ENCODE peak calls at places on chromosomes 2 and 18, in four cellular contexts. One of them, this sample, is unnamed.

GRCh38 chr2:8122506-8122898 is 559.4 kb upstream of the ID2 start:
- DNase-seq in lower lobe of right lung: no peak
- DNase-seq in brain microvascular endothelial cell: no peak
- DNase-seq in choroid plexus epithelial cell: no peak
- DNase-seq in this sample: no peak

GRCh38 chr2:191824403-191824802 is 22.5 kb downstream of the CAVIN2 start:
- DNase-seq in lower lobe of right lung: no peak
- DNase-seq in brain microvascular endothelial cell: no peak
- DNase-seq in choroid plexus epithelial cell: no peak
- DNase-seq in this sample: no peak

GRCh38 chr18:46320928-46321855 is 217.0 kb downstream of the HAUS1 start:
- DNase-seq in lower lobe of right lung: no peak
- DNase-seq in brain microvascular endothelial cell: peak; percentile 47
- DNase-seq in choroid plexus epithelial cell: peak; percentile 72
- DNase-seq in this sample: no peak

GRCh38 chr18:43422483-43422882 is 145.2 kb upstream of the SYT4 start:
- DNase-seq in lower lobe of right lung: no peak
- DNase-seq in brain microvascular endothelial cell: peak; percentile 31
- DNase-seq in choroid plexus epithelial cell: peak; percentile 18
- DNase-seq in this sample: no peak

GRCh38 chr2:152354909-152355308 is 19.9 kb downstream of the FMNL2 start:
- DNase-seq in lower lobe of right lung: no peak
- DNase-seq in brain microvascular endothelial cell: no peak
- DNase-seq in choroid plexus epithelial cell: no peak
- DNase-seq in this sample: no peak

GRCh38 chr18:9017900-9018217 is 84.6 kb upstream of the NDUFV2 start:
- DNase-seq in lower lobe of right lung: no peak
- DNase-seq in brain microvascular endothelial cell: peak; percentile 59
- DNase-seq in choroid plexus epithelial cell: peak; percentile 43
- DNase-seq in this sample: no peak

GRCh38 chr2:28361991-28362710 is 30.5 kb upstream of the FOSL2 start:
- DNase-seq in lower lobe of right lung: no peak
- DNase-seq in brain microvascular endothelial cell: no peak
- DNase-seq in choroid plexus epithelial cell: no peak
- DNase-seq in this sample: no peak

GRCh38 chr2:137348301-137348700 is 583.0 kb downstream of the THSD7B start:
- DNase-seq in lower lobe of right lung: no peak
- DNase-seq in brain microvascular endothelial cell: no peak
- DNase-seq in choroid plexus epithelial cell: no peak
- DNase-seq in this sample: no peak

GRCh38 chr2:192124576-192124975 is 70.2 kb downstream of the TMEFF2 start:
- DNase-seq in lower lobe of right lung: no peak
- DNase-seq in brain microvascular endothelial cell: no peak
- DNase-seq in choroid plexus epithelial cell: no peak
- DNase-seq in this sample: no peak

GRCh38 chr2:238123991-238124470 is 14.4 kb upstream of the KLHL30 start:
- DNase-seq in lower lobe of right lung: peak; percentile 24
- DNase-seq in brain microvascular endothelial cell: no peak
- DNase-seq in choroid plexus epithelial cell: no peak
- DNase-seq in this sample: no peak

GRCh38 chr2:72146357-72147302 is 1.0 kb downstream of the CYP26B1 start:
- DNase-seq in lower lobe of right lung: peak; percentile 30
- DNase-seq in brain microvascular endothelial cell: no peak
- DNase-seq in choroid plexus epithelial cell: no peak
- DNase-seq in this sample: peak; percentile 80

GRCh38 chr2:159110784-159111183 is 142.3 kb downstream of the TANC1 start:
- DNase-seq in lower lobe of right lung: no peak
- DNase-seq in brain microvascular endothelial cell: no peak
- DNase-seq in choroid plexus epithelial cell: no peak
- DNase-seq in this sample: no peak

GRCh38 chr2:210072922-210073509 is 70.6 kb downstream of the RPE start:
- DNase-seq in lower lobe of right lung: no peak
- DNase-seq in brain microvascular endothelial cell: peak; percentile 35
- DNase-seq in choroid plexus epithelial cell: peak; percentile 79
- DNase-seq in this sample: no peak

GRCh38 chr2:198073253-198073652 is 268.9 kb downstream of the PLCL1 start:
- DNase-seq in lower lobe of right lung: no peak
- DNase-seq in brain microvascular endothelial cell: no peak
- DNase-seq in choroid plexus epithelial cell: no peak
- DNase-seq in this sample: no peak

GRCh38 chr2:168075446-168075845 is 171.9 kb downstream of the STK39 start:
- DNase-seq in lower lobe of right lung: no peak
- DNase-seq in brain microvascular endothelial cell: no peak
- DNase-seq in choroid plexus epithelial cell: no peak
- DNase-seq in this sample: no peak

GRCh38 chr18:57447154-57447621 is 12.0 kb downstream of the ONECUT2 start:
- DNase-seq in lower lobe of right lung: no peak
- DNase-seq in brain microvascular endothelial cell: peak; percentile 14
- DNase-seq in choroid plexus epithelial cell: peak; percentile 44
- DNase-seq in this sample: peak; percentile 81

GRCh38 chr2:184463102-184463865 is 135.0 kb upstream of the ZNF804A start:
- DNase-seq in lower lobe of right lung: no peak
- DNase-seq in brain microvascular endothelial cell: no peak
- DNase-seq in choroid plexus epithelial cell: no peak
- DNase-seq in this sample: no peak

GRCh38 chr2:84969511-84970265 is 1.3 kb upstream of the KCMF1 start:
- DNase-seq in lower lobe of right lung: no peak
- DNase-seq in brain microvascular endothelial cell: no peak
- DNase-seq in choroid plexus epithelial cell: peak; percentile 54
- DNase-seq in this sample: no peak

GRCh38 chr2:233854241-233854981 is at the start of gene HJURP:
- DNase-seq in lower lobe of right lung: peak; percentile 90
- DNase-seq in brain microvascular endothelial cell: peak; percentile 95
- DNase-seq in choroid plexus epithelial cell: peak; percentile 96
- DNase-seq in this sample: peak; percentile 96

GRCh38 chr2:233855345-233855744 is 1.0 kb upstream of the HJURP start:
- DNase-seq in lower lobe of right lung: no peak
- DNase-seq in brain microvascular endothelial cell: no peak
- DNase-seq in choroid plexus epithelial cell: no peak
- DNase-seq in this sample: peak; percentile 57

GRCh38 chr2:233853883-233854240 is 473 bp downstream of the HJURP start:
- DNase-seq in lower lobe of right lung: no peak
- DNase-seq in brain microvascular endothelial cell: no peak
- DNase-seq in choroid plexus epithelial cell: no peak
- DNase-seq in this sample: peak; percentile 76

GRCh38 chr2:233856184-233856583 is 1.8 kb upstream of the HJURP start:
- DNase-seq in lower lobe of right lung: no peak
- DNase-seq in brain microvascular endothelial cell: no peak
- DNase-seq in choroid plexus epithelial cell: no peak
- DNase-seq in this sample: no peak

GRCh38 chr2:233857511-233858118 is 3.3 kb upstream of the HJURP start:
- DNase-seq in lower lobe of right lung: peak; percentile 73
- DNase-seq in brain microvascular endothelial cell: peak; percentile 16
- DNase-seq in choroid plexus epithelial cell: peak; percentile 44
- DNase-seq in this sample: peak; percentile 77
- TF ChIP-seq CTCF in lower lobe of right lung: peak; percentile 65
- TF ChIP-seq CTCF in brain microvascular endothelial cell: peak; percentile 77
- TF ChIP-seq CTCF in choroid plexus epithelial cell: peak; percentile 74
- TF ChIP-seq CTCF in this sample: peak; percentile 56

DNA sequence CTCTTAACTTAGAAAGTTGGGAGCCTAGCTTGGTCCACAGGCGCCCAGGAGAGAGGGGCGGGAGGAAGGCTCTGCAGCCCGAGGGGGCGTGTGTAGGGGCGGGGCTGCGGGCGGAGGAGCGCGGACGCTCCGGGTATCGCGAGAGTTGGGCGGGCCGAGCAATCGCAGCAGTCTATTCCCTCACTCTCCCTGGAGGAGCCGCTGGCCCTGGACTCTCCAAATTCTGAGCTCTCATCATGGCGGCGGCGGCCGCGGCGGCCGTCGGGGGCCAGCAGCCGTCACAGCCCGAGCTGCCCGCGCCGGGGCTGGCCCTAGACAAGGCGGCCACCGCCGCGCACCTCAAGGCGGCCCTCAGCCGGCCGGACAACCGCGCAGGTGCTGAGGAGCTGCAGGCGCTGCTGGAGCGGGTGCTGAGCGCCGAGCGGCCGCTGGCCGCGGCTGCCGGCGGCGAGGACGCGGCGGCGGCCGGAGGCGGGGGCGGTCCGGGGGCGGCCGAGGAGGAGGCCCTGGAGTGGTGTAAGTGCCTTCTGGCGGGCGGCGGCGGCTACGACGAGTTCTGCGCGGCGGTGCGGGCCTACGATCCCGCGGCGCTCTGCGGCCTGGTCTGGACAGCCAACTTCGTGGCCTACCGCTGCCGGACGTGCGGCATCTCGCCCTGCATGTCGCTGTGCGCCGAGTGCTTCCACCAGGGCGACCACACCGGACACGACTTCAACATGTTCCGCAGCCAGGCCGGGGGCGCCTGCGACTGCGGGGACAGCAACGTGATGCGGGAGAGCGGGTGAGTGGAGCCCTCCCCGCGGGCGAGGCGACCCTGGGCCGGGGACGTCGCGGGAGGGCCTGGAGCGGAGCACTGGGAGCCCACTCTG is at the start of gene UBR3:
- DNase-seq in lower lobe of right lung: peak; percentile 95
- DNase-seq in brain microvascular endothelial cell: peak; percentile 87
- DNase-seq in choroid plexus epithelial cell: peak; percentile 95
- DNase-seq in this sample: peak; percentile 98
- TF ChIP-seq CTCF in lower lobe of right lung: peak; percentile 20
- TF ChIP-seq CTCF in brain microvascular endothelial cell: peak; percentile 1
- TF ChIP-seq CTCF in choroid plexus epithelial cell: peak; percentile 26
- TF ChIP-seq CTCF in this sample: peak; percentile 33

DNA sequence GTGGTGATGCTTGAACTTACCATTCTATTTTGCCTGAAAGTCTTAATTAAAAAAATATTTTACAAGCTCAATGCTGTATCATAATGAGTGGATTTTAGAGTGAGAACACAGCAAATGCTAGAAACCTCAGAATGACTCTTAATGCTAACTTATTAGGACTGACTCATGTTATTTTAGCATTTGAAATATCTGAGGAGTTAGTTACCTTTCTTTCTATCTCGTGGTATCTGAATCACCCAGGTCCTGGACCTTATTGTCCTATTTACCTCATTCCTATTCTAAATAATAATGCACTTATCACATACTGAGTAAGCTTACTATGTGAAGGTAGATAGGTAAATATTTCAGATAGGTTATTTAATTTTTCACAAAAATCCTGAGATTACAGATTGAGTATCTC is 70.7 kb downstream of the SOS1 start:
- DNase-seq in lower lobe of right lung: no peak
- DNase-seq in brain microvascular endothelial cell: no peak
- DNase-seq in choroid plexus epithelial cell: peak; percentile 10
- DNase-seq in this sample: no peak
- TF ChIP-seq CTCF in lower lobe of right lung: no peak
- TF ChIP-seq CTCF in brain microvascular endothelial cell: no peak
- TF ChIP-seq CTCF in choroid plexus epithelial cell: no peak
- TF ChIP-seq CTCF in this sample: no peak

GRCh38 chr18:76475450-76476203 is 19.4 kb downstream of the ZNF516 start:
- DNase-seq in lower lobe of right lung: no peak
- DNase-seq in brain microvascular endothelial cell: no peak
- DNase-seq in choroid plexus epithelial cell: no peak
- DNase-seq in this sample: no peak
- TF ChIP-seq CTCF in lower lobe of right lung: peak; percentile 14
- TF ChIP-seq CTCF in brain microvascular endothelial cell: peak; percentile 4
- TF ChIP-seq CTCF in choroid plexus epithelial cell: no peak
- TF ChIP-seq CTCF in this sample: no peak